ENCODE peak calls at places on chromosomes 12 and 14, in ten cellular contexts. One of them, this sample, is unnamed.

GRCh38 chr12:62438098-62438692 is 28.4 kb upstream of the MON2 start:
- DNase-seq in epithelial cell of proximal tubule: no peak
- DNase-seq in CMK: peak; percentile 34
- DNase-seq in G401: peak; percentile 58
- DNase-seq in iPS-NIHi11: peak; percentile 56
- DNase-seq in C1 segment of cervical spinal cord: no peak
- DNase-seq in GM04503: no peak
- DNase-seq in WTC11: peak; percentile 56
- DNase-seq in lower lobe of right lung: no peak
- DNase-seq in NCI-H1092 treated with DMSO at 0.1 percent for 48 hours: peak; percentile 5
- DNase-seq in this sample: peak; percentile 50

GRCh38 chr14:23380197-23381016 is 3.6 kb downstream of the CMTM5 start:
- DNase-seq in C1 segment of cervical spinal cord: no peak
- DNase-seq in GM04503: no peak
- DNase-seq in G401: peak; percentile 46
- DNase-seq in NCI-H1092 treated with DMSO at 0.1 percent for 48 hours: no peak
- DNase-seq in lower lobe of right lung: no peak
- DNase-seq in WTC11: no peak
- DNase-seq in CMK: no peak
- DNase-seq in iPS-NIHi11: no peak
- DNase-seq in epithelial cell of proximal tubule: no peak
- DNase-seq in this sample: no peak

GRCh38 chr14:101359221-101360044 is 201.9 kb upstream of the DIO3 start:
- DNase-seq in WTC11: no peak
- DNase-seq in GM04503: no peak
- DNase-seq in C1 segment of cervical spinal cord: no peak
- DNase-seq in CMK: no peak
- DNase-seq in G401: no peak
- DNase-seq in iPS-NIHi11: no peak
- DNase-seq in NCI-H1092 treated with DMSO at 0.1 percent for 48 hours: no peak
- DNase-seq in lower lobe of right lung: no peak
- DNase-seq in epithelial cell of proximal tubule: no peak
- DNase-seq in this sample: no peak

GRCh38 chr14:67971627-67972625 is 152.3 kb downstream of the RAD51B start:
- DNase-seq in WTC11: no peak
- DNase-seq in C1 segment of cervical spinal cord: no peak
- DNase-seq in NCI-H1092 treated with DMSO at 0.1 percent for 48 hours: peak; percentile 40
- DNase-seq in lower lobe of right lung: no peak
- DNase-seq in GM04503: no peak
- DNase-seq in epithelial cell of proximal tubule: no peak
- DNase-seq in CMK: no peak
- DNase-seq in G401: no peak
- DNase-seq in iPS-NIHi11: no peak
- DNase-seq in this sample: no peak

GRCh38 chr14:58637040-58637390 is 747 bp upstream of the DACT1 start:
- DNase-seq in epithelial cell of proximal tubule: no peak
- DNase-seq in C1 segment of cervical spinal cord: no peak
- DNase-seq in lower lobe of right lung: no peak
- DNase-seq in CMK: no peak
- DNase-seq in NCI-H1092 treated with DMSO at 0.1 percent for 48 hours: no peak
- DNase-seq in WTC11: no peak
- DNase-seq in iPS-NIHi11: no peak
- DNase-seq in GM04503: no peak
- DNase-seq in G401: peak; percentile 55
- DNase-seq in this sample: peak; percentile 96

GRCh38 chr12:44157359-44157758 is 321.5 kb downstream of the TMEM117 start:
- DNase-seq in CMK: no peak
- DNase-seq in NCI-H1092 treated with DMSO at 0.1 percent for 48 hours: no peak
- DNase-seq in WTC11: no peak
- DNase-seq in G401: peak; percentile 13
- DNase-seq in GM04503: no peak
- DNase-seq in iPS-NIHi11: no peak
- DNase-seq in C1 segment of cervical spinal cord: no peak
- DNase-seq in lower lobe of right lung: no peak
- DNase-seq in epithelial cell of proximal tubule: no peak
- DNase-seq in this sample: no peak

GRCh38 chr12:106078358-106079025 is 60.3 kb downstream of the NUAK1 start:
- DNase-seq in iPS-NIHi11: no peak
- DNase-seq in epithelial cell of proximal tubule: peak; percentile 62
- DNase-seq in WTC11: no peak
- DNase-seq in CMK: no peak
- DNase-seq in C1 segment of cervical spinal cord: peak; percentile 40
- DNase-seq in GM04503: peak; percentile 73
- DNase-seq in G401: peak; percentile 94
- DNase-seq in NCI-H1092 treated with DMSO at 0.1 percent for 48 hours: no peak
- DNase-seq in lower lobe of right lung: no peak
- DNase-seq in this sample: peak; percentile 63

GRCh38 chr12:111089616-111090015 is 169.2 kb upstream of the MYL2 start:
- DNase-seq in C1 segment of cervical spinal cord: no peak
- DNase-seq in WTC11: no peak
- DNase-seq in epithelial cell of proximal tubule: no peak
- DNase-seq in lower lobe of right lung: no peak
- DNase-seq in NCI-H1092 treated with DMSO at 0.1 percent for 48 hours: no peak
- DNase-seq in GM04503: no peak
- DNase-seq in G401: no peak
- DNase-seq in CMK: no peak
- DNase-seq in iPS-NIHi11: no peak
- DNase-seq in this sample: no peak

GRCh38 chr12:120939954-120940353 is 35.8 kb upstream of the SPPL3 start:
- DNase-seq in C1 segment of cervical spinal cord: no peak
- DNase-seq in iPS-NIHi11: no peak
- DNase-seq in lower lobe of right lung: no peak
- DNase-seq in GM04503: no peak
- DNase-seq in NCI-H1092 treated with DMSO at 0.1 percent for 48 hours: no peak
- DNase-seq in CMK: no peak
- DNase-seq in WTC11: no peak
- DNase-seq in epithelial cell of proximal tubule: no peak
- DNase-seq in G401: no peak
- DNase-seq in this sample: no peak

GRCh38 chr12:55720894-55721444 is 776 bp downstream of the RDH5 start:
- DNase-seq in iPS-NIHi11: peak; percentile 61
- DNase-seq in lower lobe of right lung: peak; percentile 72
- DNase-seq in GM04503: peak; percentile 89
- DNase-seq in WTC11: peak; percentile 49
- DNase-seq in epithelial cell of proximal tubule: no peak
- DNase-seq in C1 segment of cervical spinal cord: peak; percentile 61
- DNase-seq in CMK: no peak
- DNase-seq in G401: peak; percentile 52
- DNase-seq in NCI-H1092 treated with DMSO at 0.1 percent for 48 hours: no peak
- DNase-seq in this sample: peak; percentile 75

GRCh38 chr14:100369019-100369418 is 45.9 kb downstream of the SLC25A47 start:
- DNase-seq in NCI-H1092 treated with DMSO at 0.1 percent for 48 hours: no peak
- DNase-seq in WTC11: no peak
- DNase-seq in G401: no peak
- DNase-seq in CMK: no peak
- DNase-seq in lower lobe of right lung: no peak
- DNase-seq in epithelial cell of proximal tubule: no peak
- DNase-seq in C1 segment of cervical spinal cord: no peak
- DNase-seq in iPS-NIHi11: no peak
- DNase-seq in GM04503: no peak
- DNase-seq in this sample: no peak

GRCh38 chr12:70520847-70521246 is 116.4 kb downstream of the PTPRB start:
- DNase-seq in CMK: no peak
- DNase-seq in G401: no peak
- DNase-seq in GM04503: no peak
- DNase-seq in C1 segment of cervical spinal cord: no peak
- DNase-seq in WTC11: no peak
- DNase-seq in NCI-H1092 treated with DMSO at 0.1 percent for 48 hours: no peak
- DNase-seq in lower lobe of right lung: no peak
- DNase-seq in epithelial cell of proximal tubule: no peak
- DNase-seq in iPS-NIHi11: no peak
- DNase-seq in this sample: no peak

GRCh38 chr14:90846511-90846910 is 30.3 kb upstream of the TTC7B start:
- DNase-seq in iPS-NIHi11: no peak
- DNase-seq in lower lobe of right lung: no peak
- DNase-seq in NCI-H1092 treated with DMSO at 0.1 percent for 48 hours: no peak
- DNase-seq in epithelial cell of proximal tubule: no peak
- DNase-seq in GM04503: peak; percentile 78
- DNase-seq in WTC11: no peak
- DNase-seq in C1 segment of cervical spinal cord: no peak
- DNase-seq in CMK: no peak
- DNase-seq in G401: no peak
- DNase-seq in this sample: peak; percentile 13

GRCh38 chr12:121530600-121531355 is 50.0 kb downstream of the KDM2B start:
- DNase-seq in C1 segment of cervical spinal cord: no peak
- DNase-seq in G401: no peak
- DNase-seq in epithelial cell of proximal tubule: no peak
- DNase-seq in lower lobe of right lung: peak; percentile 92
- DNase-seq in iPS-NIHi11: peak; percentile 72
- DNase-seq in WTC11: peak; percentile 48
- DNase-seq in CMK: peak; percentile 48
- DNase-seq in GM04503: no peak
- DNase-seq in NCI-H1092 treated with DMSO at 0.1 percent for 48 hours: no peak
- DNase-seq in this sample: peak; percentile 74

GRCh38 chr12:57590892-57591566 is at the start of gene PIP4K2C:
- DNase-seq in CMK: peak; percentile 60
- DNase-seq in lower lobe of right lung: peak; percentile 91
- DNase-seq in G401: peak; percentile 86
- DNase-seq in iPS-NIHi11: peak; percentile 99
- DNase-seq in WTC11: peak; percentile 91
- DNase-seq in NCI-H1092 treated with DMSO at 0.1 percent for 48 hours: peak; percentile 58
- DNase-seq in C1 segment of cervical spinal cord: peak; percentile 52
- DNase-seq in GM04503: no peak
- DNase-seq in epithelial cell of proximal tubule: no peak
- DNase-seq in this sample: peak; percentile 49

GRCh38 chr12:48818831-48819590 is 715 bp downstream of the CACNB3 start:
- DNase-seq in GM04503: no peak
- DNase-seq in epithelial cell of proximal tubule: no peak
- DNase-seq in C1 segment of cervical spinal cord: no peak
- DNase-seq in G401: peak; percentile 55
- DNase-seq in NCI-H1092 treated with DMSO at 0.1 percent for 48 hours: no peak
- DNase-seq in WTC11: peak; percentile 64
- DNase-seq in lower lobe of right lung: no peak
- DNase-seq in iPS-NIHi11: peak; percentile 69
- DNase-seq in CMK: no peak
- DNase-seq in this sample: peak; percentile 17

GRCh38 chr14:85731198-85731597 is 201.3 kb downstream of the FLRT2 start:
- DNase-seq in lower lobe of right lung: no peak
- DNase-seq in CMK: no peak
- DNase-seq in epithelial cell of proximal tubule: no peak
- DNase-seq in C1 segment of cervical spinal cord: no peak
- DNase-seq in G401: no peak
- DNase-seq in NCI-H1092 treated with DMSO at 0.1 percent for 48 hours: no peak
- DNase-seq in WTC11: no peak
- DNase-seq in GM04503: peak; percentile 69
- DNase-seq in iPS-NIHi11: no peak
- DNase-seq in this sample: peak; percentile 80

GRCh38 chr12:49233842-49234526 is 30.9 kb upstream of the TUBA1C start:
- DNase-seq in WTC11: no peak
- DNase-seq in iPS-NIHi11: no peak
- DNase-seq in C1 segment of cervical spinal cord: peak; percentile 69
- DNase-seq in lower lobe of right lung: peak; percentile 92
- DNase-seq in CMK: peak; percentile 57
- DNase-seq in epithelial cell of proximal tubule: no peak
- DNase-seq in NCI-H1092 treated with DMSO at 0.1 percent for 48 hours: peak; percentile 78
- DNase-seq in G401: peak; percentile 92
- DNase-seq in GM04503: no peak
- DNase-seq in this sample: no peak

GRCh38 chr12:31599053-31599452 is 8.1 kb upstream of the DENND5B start:
- DNase-seq in G401: no peak
- DNase-seq in epithelial cell of proximal tubule: no peak
- DNase-seq in iPS-NIHi11: no peak
- DNase-seq in GM04503: no peak
- DNase-seq in CMK: no peak
- DNase-seq in NCI-H1092 treated with DMSO at 0.1 percent for 48 hours: no peak
- DNase-seq in WTC11: no peak
- DNase-seq in lower lobe of right lung: no peak
- DNase-seq in C1 segment of cervical spinal cord: no peak
- DNase-seq in this sample: no peak

GRCh38 chr14:23102801-23103200 is 2.0 kb downstream of the CIROP start:
- DNase-seq in C1 segment of cervical spinal cord: no peak
- DNase-seq in CMK: no peak
- DNase-seq in iPS-NIHi11: no peak
- DNase-seq in GM04503: no peak
- DNase-seq in NCI-H1092 treated with DMSO at 0.1 percent for 48 hours: no peak
- DNase-seq in epithelial cell of proximal tubule: no peak
- DNase-seq in lower lobe of right lung: no peak
- DNase-seq in G401: no peak
- DNase-seq in WTC11: no peak
- DNase-seq in this sample: no peak

GRCh38 chr12:52847335-52848102 is 1.3 kb downstream of the KRT78 start:
- DNase-seq in WTC11: no peak
- DNase-seq in CMK: no peak
- DNase-seq in G401: no peak
- DNase-seq in NCI-H1092 treated with DMSO at 0.1 percent for 48 hours: no peak
- DNase-seq in epithelial cell of proximal tubule: no peak
- DNase-seq in GM04503: no peak
- DNase-seq in iPS-NIHi11: peak; percentile 55
- DNase-seq in lower lobe of right lung: no peak
- DNase-seq in C1 segment of cervical spinal cord: no peak
- DNase-seq in this sample: no peak

GRCh38 chr12:131209082-131210070 is 255.7 kb downstream of the ADGRD1 start:
- DNase-seq in GM04503: no peak
- DNase-seq in C1 segment of cervical spinal cord: no peak
- DNase-seq in CMK: no peak
- DNase-seq in G401: no peak
- DNase-seq in NCI-H1092 treated with DMSO at 0.1 percent for 48 hours: no peak
- DNase-seq in lower lobe of right lung: no peak
- DNase-seq in iPS-NIHi11: no peak
- DNase-seq in WTC11: no peak
- DNase-seq in epithelial cell of proximal tubule: no peak
- DNase-seq in this sample: no peak

GRCh38 chr12:38385492-38385864 is 68.9 kb downstream of the ALG10B start:
- DNase-seq in lower lobe of right lung: no peak
- DNase-seq in C1 segment of cervical spinal cord: no peak
- DNase-seq in iPS-NIHi11: no peak
- DNase-seq in NCI-H1092 treated with DMSO at 0.1 percent for 48 hours: no peak
- DNase-seq in CMK: no peak
- DNase-seq in epithelial cell of proximal tubule: no peak
- DNase-seq in GM04503: no peak
- DNase-seq in G401: no peak
- DNase-seq in WTC11: no peak
- DNase-seq in this sample: no peak

GRCh38 chr12:81257952-81258551 is 180.2 kb downstream of the ACSS3 start:
- DNase-seq in NCI-H1092 treated with DMSO at 0.1 percent for 48 hours: peak; percentile 71
- DNase-seq in lower lobe of right lung: no peak
- DNase-seq in CMK: no peak
- DNase-seq in epithelial cell of proximal tubule: no peak
- DNase-seq in iPS-NIHi11: no peak
- DNase-seq in G401: peak; percentile 62
- DNase-seq in WTC11: no peak
- DNase-seq in GM04503: peak; percentile 16
- DNase-seq in C1 segment of cervical spinal cord: no peak
- DNase-seq in this sample: peak; percentile 58

GRCh38 chr12:2295941-2296461 is 243.2 kb downstream of the CACNA1C start:
- DNase-seq in CMK: no peak
- DNase-seq in G401: peak; percentile 69
- DNase-seq in iPS-NIHi11: no peak
- DNase-seq in C1 segment of cervical spinal cord: no peak
- DNase-seq in WTC11: no peak
- DNase-seq in epithelial cell of proximal tubule: peak; percentile 79
- DNase-seq in lower lobe of right lung: no peak
- DNase-seq in NCI-H1092 treated with DMSO at 0.1 percent for 48 hours: no peak
- DNase-seq in GM04503: no peak
- DNase-seq in this sample: peak; percentile 70

GRCh38 chr14:68810173-68811153 is 17.6 kb upstream of the ZFP36L1 start:
- DNase-seq in NCI-H1092 treated with DMSO at 0.1 percent for 48 hours: no peak
- DNase-seq in GM04503: no peak
- DNase-seq in lower lobe of right lung: peak; percentile 65
- DNase-seq in C1 segment of cervical spinal cord: no peak
- DNase-seq in epithelial cell of proximal tubule: no peak
- DNase-seq in G401: no peak
- DNase-seq in CMK: no peak
- DNase-seq in WTC11: no peak
- DNase-seq in iPS-NIHi11: no peak
- DNase-seq in this sample: no peak

GRCh38 chr12:115158816-115159215 is 474.8 kb upstream of the TBX3 start:
- DNase-seq in iPS-NIHi11: no peak
- DNase-seq in NCI-H1092 treated with DMSO at 0.1 percent for 48 hours: no peak
- DNase-seq in epithelial cell of proximal tubule: no peak
- DNase-seq in WTC11: no peak
- DNase-seq in lower lobe of right lung: no peak
- DNase-seq in CMK: no peak
- DNase-seq in C1 segment of cervical spinal cord: no peak
- DNase-seq in GM04503: no peak
- DNase-seq in G401: no peak
- DNase-seq in this sample: no peak

GRCh38 chr12:625998-626397 is 37.2 kb downstream of the NINJ2 start:
- DNase-seq in C1 segment of cervical spinal cord: no peak
- DNase-seq in epithelial cell of proximal tubule: no peak
- DNase-seq in G401: no peak
- DNase-seq in iPS-NIHi11: no peak
- DNase-seq in GM04503: no peak
- DNase-seq in CMK: no peak
- DNase-seq in lower lobe of right lung: no peak
- DNase-seq in NCI-H1092 treated with DMSO at 0.1 percent for 48 hours: no peak
- DNase-seq in WTC11: no peak
- DNase-seq in this sample: no peak